ENCODE peak calls at places on chromosome X, in eight cellular contexts. E is endothelial cell of umbilical vein, V is mammary epithelial cell, Z is psoas muscle, R is tibial artery, P is mesendoderm, L is IMR-90, O is right cardiac atrium. X is an unnamed sample.

GRCh38 chrX:2693526-2694002 is 2.5 kb downstream of the CD99 start:
- DNase-seq in L (no peak), E (peak; percentile 22), V (no peak), P (no peak), Z (no peak), O (no peak), R (no peak), X (no peak)

GRCh38 chrX:36434521-36434920 is 515.0 kb downstream of the CFAP47 start:
- DNase-seq in R (no peak), V (no peak), P (no peak), L (peak; percentile 20), O (no peak), Z (no peak), E (no peak), X (no peak)

GRCh38 chrX:5113128-5113527 is 1115.5 kb downstream of the NLGN4X start:
- DNase-seq in P (peak; percentile 14), R (no peak), E (no peak), L (no peak), Z (no peak), V (peak; percentile 4), O (no peak), X (no peak)

GRCh38 chrX:119406739-119407138 is 7.6 kb downstream of the SLC25A43 start:
- DNase-seq in R (no peak), P (no peak), L (peak; percentile 34), O (no peak), Z (no peak), V (no peak), E (no peak), X (no peak)

GRCh38 chrX:121208563-121208962 is 161.2 kb downstream of the GLUD2 start:
- DNase-seq in P (no peak), L (no peak), V (no peak), E (no peak), O (no peak), Z (no peak), R (no peak), X (no peak)

GRCh38 chrX:43827791-43828190 is 54.5 kb downstream of the MAOB start:
- DNase-seq in O (no peak), V (no peak), E (no peak), L (no peak), R (no peak), P (no peak), Z (no peak), X (no peak)

GRCh38 chrX:73992019-73992418 is 312.0 kb upstream of the ZCCHC13 start:
- DNase-seq in L (no peak), P (no peak), E (no peak), R (no peak), V (no peak), O (no peak), Z (no peak), X (no peak)

GRCh38 chrX:21865436-21865835 is 9.6 kb downstream of the YY2 start:
- DNase-seq in V (no peak), E (no peak), Z (no peak), P (no peak), R (no peak), L (peak; percentile 57), O (no peak), X (no peak)

GRCh38 chrX:39152106-39152649 is 350.9 kb downstream of the MID1IP1 start:
- DNase-seq in P (peak; percentile 90), L (no peak), Z (peak; percentile 60), R (no peak), E (no peak), V (no peak), O (no peak), X (peak; percentile 59)

GRCh38 chrX:115013705-115014104 is 3.7 kb downstream of the IL13RA2 start:
- DNase-seq in V (peak; percentile 48), O (no peak), E (peak; percentile 4), Z (no peak), L (peak; percentile 57), P (no peak), R (no peak), X (no peak)

GRCh38 chrX:11504234-11504633 is 161.5 kb downstream of the ARHGAP6 start:
- DNase-seq in L (no peak), P (no peak), V (no peak), R (no peak), E (no peak), O (no peak), Z (no peak), X (no peak)

GRCh38 chrX:129000797-129001196 is 522.5 kb downstream of the SMARCA1 start:
- DNase-seq in V (no peak), O (no peak), L (no peak), Z (no peak), P (peak; percentile 3), R (no peak), E (no peak), X (no peak)

GRCh38 chrX:74377282-74377681 is 44.0 kb upstream of the SLC16A2 start:
- DNase-seq in Z (no peak), V (no peak), O (no peak), R (no peak), P (no peak), L (no peak), E (no peak), X (no peak)

GRCh38 chrX:70754169-70754843 is 154.2 kb downstream of the TEX11 start:
- DNase-seq in L (no peak), P (peak; percentile 3), E (no peak), V (no peak), R (no peak), O (no peak), Z (no peak), X (no peak)

GRCh38 chrX:69197690-69198089 is 32.4 kb upstream of the PJA1 start:
- DNase-seq in L (no peak), O (no peak), E (no peak), R (no peak), Z (no peak), V (no peak), P (no peak), X (no peak)
- H3K27ac ChIP-seq in L (no peak overlapping the region), O (no peak overlapping the region), E (no peak overlapping the region), R (no peak overlapping the region), Z (no peak overlapping the region), V (no peak overlapping the region), P (no peak overlapping the region), X (no peak overlapping the region)

DNA sequence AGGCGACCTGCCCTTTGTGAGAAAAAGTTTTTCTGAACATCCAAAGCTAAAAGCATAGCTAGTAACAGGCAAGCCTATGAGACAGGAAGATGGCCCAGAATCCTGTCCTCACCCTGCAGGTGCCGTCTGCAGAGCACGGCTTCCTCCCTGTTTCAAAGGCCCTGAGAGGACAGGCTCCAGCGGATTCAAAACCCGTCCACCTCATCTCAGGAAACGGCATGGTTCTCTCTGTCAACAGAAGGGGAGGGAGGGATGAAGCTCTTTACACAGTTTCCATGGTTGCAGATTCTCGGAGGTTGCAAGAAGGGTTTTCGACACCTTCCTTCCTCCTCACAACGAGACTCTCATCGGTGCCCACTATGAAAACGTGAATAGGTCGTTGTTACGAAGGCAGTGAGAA is 8.3 kb downstream of the PPP2R3B start:
- DNase-seq in P (no peak), O (no peak), V (no peak), Z (peak; percentile 15), L (no peak), R (no peak), E (no peak), X (no peak)
- H3K27ac ChIP-seq in P (no peak overlapping the region), O (no peak overlapping the region), V (no peak overlapping the region), Z (no peak overlapping the region), L (no peak overlapping the region), R (no peak overlapping the region), E (no peak overlapping the region), X (no peak overlapping the region)

GRCh38 chrX:65878456-65878855 is 161.4 kb downstream of the VSIG4 start:
- DNase-seq in Z (no peak), R (no peak), P (no peak), L (no peak), E (no peak), O (no peak), V (no peak), X (no peak)
- H3K27ac ChIP-seq in Z (no peak overlapping the region), R (no peak overlapping the region), P (no peak overlapping the region), L (no peak overlapping the region), E (no peak overlapping the region), O (no peak overlapping the region), V (no peak overlapping the region), X (no peak overlapping the region)

DNA sequence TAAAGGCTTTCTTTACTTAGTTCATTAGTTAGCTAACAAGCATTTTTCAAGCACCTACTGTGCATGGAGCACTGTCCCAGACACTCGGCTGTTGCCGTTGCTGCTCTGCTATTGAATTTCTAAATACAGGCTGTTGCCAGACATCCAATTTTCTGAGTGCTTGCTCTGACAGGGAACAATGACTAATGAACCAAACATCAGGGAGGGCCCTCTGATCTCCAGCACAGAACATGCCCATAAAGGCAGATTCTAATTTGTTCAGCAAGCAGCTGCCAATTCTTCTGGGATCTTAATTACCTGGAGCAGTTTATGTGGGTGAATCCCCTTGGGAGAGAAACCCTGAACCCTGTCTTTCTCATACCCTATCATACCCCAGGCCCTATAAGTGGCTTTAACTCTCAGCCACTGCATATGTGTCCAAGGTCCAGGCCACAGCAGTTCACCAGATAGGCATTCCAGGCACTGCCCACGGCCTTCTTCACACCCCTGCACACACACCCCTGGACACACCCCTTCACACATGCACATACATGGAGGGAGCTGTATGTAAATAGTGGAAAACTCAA is 27.9 kb downstream of the TSC22D3 start:
- DNase-seq in L (peak; percentile 19), V (peak; percentile 73), R (no peak), Z (no peak), E (no peak), O (no peak), P (no peak), X (peak; percentile 49)
- H3K27ac ChIP-seq in L (no peak overlapping the region), V (peak overlapping the region; percentile 70), R (peak overlapping the region; percentile 59), Z (peak overlapping the region; percentile 84), E (no peak overlapping the region), O (peak overlapping the region; percentile 98), P (no peak overlapping the region), X (peak overlapping the region; percentile 56)

DNA sequence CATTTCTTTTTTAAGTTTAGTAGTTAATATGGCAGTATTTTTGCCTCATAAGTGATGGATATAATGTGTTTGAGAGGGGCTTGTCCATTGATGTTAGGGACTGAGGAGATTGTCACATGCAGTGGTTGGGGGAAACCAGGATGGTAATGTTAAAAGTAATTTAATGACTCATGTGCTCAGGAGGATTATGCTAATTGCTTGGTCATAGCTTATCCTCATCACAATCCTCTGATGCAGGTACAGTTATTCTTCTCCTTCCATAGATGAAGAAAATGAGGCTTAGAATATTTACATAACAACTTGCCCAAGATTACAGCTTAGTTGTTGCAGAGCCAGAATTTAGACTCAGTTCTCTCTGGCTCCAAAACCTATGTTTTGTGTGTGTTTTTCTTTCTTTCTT is 94.4 kb upstream of the SCML1 start:
- DNase-seq in O (no peak), E (no peak), Z (no peak), L (no peak), V (no peak), R (no peak), P (no peak), X (no peak)
- H3K27ac ChIP-seq in O (no peak overlapping the region), E (no peak overlapping the region), Z (no peak overlapping the region), L (no peak overlapping the region), V (no peak overlapping the region), R (no peak overlapping the region), P (no peak overlapping the region), X (no peak overlapping the region)